ENCODE peak calls at places on chromosomes 2 and 18, in nine cellular contexts. X is ureter; K is endothelial cell; A is epithelial cell of esophagus; D is foreskin fibroblast; E is effector CD4-positive, alpha-beta T cell; N is Right ventricle myocardium superior; O is astrocyte of the hippocampus; M is effector CD8-positive, alpha-beta T cell. B is an unnamed sample.
A peak's percentile ranks its signal among the peaks of the same experiment; 100 is the strongest.

GRCh38 chr2:220460257-220460985 is 833.0 kb downstream of the SLC4A3 start:
- DNase-seq in X (no peak), K (no peak), A (peak; percentile 9), D (no peak), E (no peak), N (no peak), O (no peak), M (no peak), B (no peak)

GRCh38 chr2:150188177-150188576 is 299.3 kb downstream of the RND3 start:
- DNase-seq in X (no peak), K (no peak), A (no peak), D (no peak), E (no peak), N (no peak), O (no peak), M (no peak), B (no peak)

GRCh38 chr2:151975460-151976414 is 123.1 kb downstream of the CACNB4 start:
- DNase-seq in X (no peak), K (no peak), A (no peak), D (no peak), E (no peak), N (no peak), O (no peak), M (no peak), B (no peak)

GRCh38 chr2:43845181-43845580 is 6.4 kb downstream of the ABCG8 start:
- DNase-seq in X (no peak), K (no peak), A (no peak), D (no peak), E (no peak), N (no peak), O (no peak), M (no peak), B (no peak)

GRCh38 chr18:52897611-52898010 is 557.6 kb downstream of the DCC start:
- DNase-seq in X (no peak), K (no peak), A (no peak), D (no peak), E (no peak), N (no peak), O (no peak), M (no peak), B (no peak)

GRCh38 chr2:33298233-33298632 is 178.2 kb upstream of the RASGRP3 start:
- DNase-seq in X (no peak), K (no peak), A (peak; percentile 63), D (no peak), E (no peak), N (no peak), O (peak; percentile 34), M (no peak), B (no peak)

GRCh38 chr18:56214706-56215105 is 423.7 kb downstream of the TXNL1 start:
- DNase-seq in X (no peak), K (no peak), A (no peak), D (no peak), E (no peak), N (no peak), O (no peak), M (no peak), B (no peak)

GRCh38 chr2:237998530-237998929 is 31.7 kb downstream of the UBE2F start:
- DNase-seq in X (no peak), K (no peak), A (no peak), D (no peak), E (no peak), N (no peak), O (peak; percentile 42), M (no peak), B (no peak)

GRCh38 chr18:39596891-39597290 is 2031.3 kb upstream of the CELF4 start:
- DNase-seq in X (no peak), K (no peak), A (no peak), D (no peak), E (no peak), N (no peak), O (no peak), M (no peak), B (no peak)

GRCh38 chr2:159052157-159052561 is 83.7 kb downstream of the TANC1 start:
- DNase-seq in X (no peak), K (no peak), A (no peak), D (no peak), E (no peak), N (no peak), O (no peak), M (no peak), B (no peak)

GRCh38 chr2:143161982-143162837 is 33.0 kb downstream of the ARHGAP15 start:
- DNase-seq in X (no peak), K (peak; percentile 44), A (peak; percentile 61), D (peak; percentile 18), E (peak; percentile 43), N (no peak), O (peak; percentile 74), M (peak; percentile 14), B (peak; percentile 34)

GRCh38 chr2:199985625-199986207 is 30.3 kb downstream of the MAIP1 start:
- DNase-seq in X (peak; percentile 63), K (peak; percentile 58), A (peak; percentile 86), D (peak; percentile 55), E (peak; percentile 23), N (peak; percentile 46), O (peak; percentile 77), M (no peak), B (peak; percentile 3)

GRCh38 chr2:156565066-156565710 is 129.0 kb downstream of the GPD2 start:
- DNase-seq in X (no peak), K (no peak), A (no peak), D (peak; percentile 56), E (no peak), N (no peak), O (peak; percentile 96), M (no peak), B (no peak)

GRCh38 chr18:40066368-40066767 is 1888.7 kb upstream of the PIK3C3 start:
- DNase-seq in X (no peak), K (no peak), A (no peak), D (no peak), E (no peak), N (no peak), O (no peak), M (no peak), B (no peak)

GRCh38 chr2:98448441-98449145 is 3.9 kb downstream of the INPP4A start:
- DNase-seq in X (peak; percentile 26), K (no peak), A (no peak), D (no peak), E (no peak), N (no peak), O (no peak), M (no peak), B (no peak)

GRCh38 chr2:3104261-3104660 is 273.4 kb downstream of the EIPR1 start:
- DNase-seq in X (no peak), K (no peak), A (no peak), D (no peak), E (no peak), N (no peak), O (no peak), M (no peak), B (no peak)

GRCh38 chr2:168300460-168300859 is 53.1 kb upstream of the STK39 start:
- DNase-seq in X (no peak), K (no peak), A (no peak), D (no peak), E (no peak), N (no peak), O (no peak), M (no peak), B (no peak)

GRCh38 chr2:10572693-10573092 is 117.1 kb downstream of the NOL10 start:
- DNase-seq in X (no peak), K (no peak), A (no peak), D (no peak), E (no peak), N (no peak), O (no peak), M (no peak), B (no peak)

GRCh38 chr2:157246212-157247067 is 11.1 kb upstream of the GALNT5 start:
- DNase-seq in X (no peak), K (no peak), A (peak; percentile 95), D (peak; percentile 68), E (no peak), N (no peak), O (peak; percentile 92), M (no peak), B (no peak)

B was measured in T-helper 22 cell.